ENCODE peak calls at places on chromosomes 6 and 20, in nine cellular contexts. U is foreskin melanocyte; G is iPS DF 6.9; I is pancreas; C is activated CD4-positive, alpha-beta T cell treated with anti-CD3 and anti-CD28 coated beads for 48 hours; M is CD8-positive, alpha-beta T cell; O is testis; S is effector CD4-positive, alpha-beta T cell; W is AG08396. R is an unnamed sample.

GRCh38 chr6:6105472-6106036 is 98.8 kb upstream of the NRN1 start:
- DNase-seq in G (peak), U (no peak), S (no peak), I (no peak), C (no peak), M (no peak), O (no peak), W (no peak), R (no peak)

GRCh38 chr6:157723376-157723775 is 99.7 kb upstream of the SNX9 start:
- DNase-seq in M (no peak), O (no peak), C (no peak), S (no peak), W (no peak), I (no peak), G (no peak), U (no peak), R (no peak)

GRCh38 chr6:142696123-142696522 is 248.9 kb downstream of the HIVEP2 start:
- DNase-seq in I (no peak), W (no peak), G (no peak), U (no peak), S (no peak), M (no peak), O (no peak), C (no peak), R (no peak)

GRCh38 chr6:163162007-163162873 is 252.3 kb upstream of the QKI start:
- DNase-seq in I (no peak), G (no peak), O (no peak), U (no peak), S (no peak), M (no peak), W (no peak), C (no peak), R (no peak)

GRCh38 chr20:52256465-52256864 is 64.9 kb upstream of the ZFP64 start:
- DNase-seq in C (no peak), U (no peak), S (no peak), I (no peak), O (no peak), M (no peak), W (no peak), G (no peak), R (no peak)

GRCh38 chr20:34842143-34842542 is 16.7 kb upstream of the NCOA6 start:
- DNase-seq in M (no peak), G (no peak), I (no peak), C (no peak), O (no peak), U (no peak), W (no peak), S (no peak), R (no peak)

GRCh38 chr20:32527447-32528055 is 57.6 kb downstream of the NOL4L start:
- DNase-seq in M (peak), S (no peak), W (no peak), U (no peak), I (no peak), G (no peak), O (no peak), C (peak), R (peak)

GRCh38 chr6:137224890-137225198 is 5.7 kb upstream of the IFNGR1 start:
- DNase-seq in S (no peak), C (no peak), I (no peak), U (no peak), O (no peak), W (no peak), G (no peak), M (no peak), R (no peak)

GRCh38 chr6:118712955-118713354 is 61.6 kb upstream of the CEP85L start:
- DNase-seq in C (no peak), S (no peak), M (no peak), O (no peak), W (no peak), U (peak), G (no peak), I (no peak), R (no peak)

GRCh38 chr6:25248100-25248499 is 31.1 kb upstream of the CARMIL1 start:
- DNase-seq in I (no peak), G (no peak), O (no peak), U (no peak), C (no peak), M (no peak), W (peak), S (no peak), R (no peak)

GRCh38 chr6:12875061-12875460 is 158.5 kb downstream of the PHACTR1 start:
- DNase-seq in W (no peak), U (peak), C (no peak), I (no peak), M (no peak), G (no peak), O (no peak), S (no peak), R (no peak)

GRCh38 chr6:102732908-102733307 is 1339.4 kb downstream of the GRIK2 start:
- DNase-seq in I (no peak), S (no peak), U (no peak), C (no peak), G (no peak), W (no peak), O (no peak), M (no peak), R (no peak)

GRCh38 chr6:125983246-125983945 is 2.9 kb upstream of the TRMT11 start:
- DNase-seq in U (no peak), W (peak), G (no peak), I (no peak), S (no peak), O (no peak), M (no peak), C (no peak), R (no peak)

GRCh38 chr6:45816674-45817297 is 198.9 kb downstream of the CLIC5 start:
- DNase-seq in W (no peak), C (no peak), I (no peak), O (no peak), M (no peak), S (no peak), U (no peak), G (no peak), R (no peak)

GRCh38 chr6:2021713-2022125 is 223.7 kb downstream of the GMDS start:
- DNase-seq in M (no peak), S (no peak), C (no peak), G (no peak), I (peak), W (peak), U (no peak), O (peak), R (peak)

GRCh38 chr6:130187335-130188206 is 35.2 kb downstream of the SAMD3 start:
- DNase-seq in C (no peak), O (no peak), M (no peak), S (no peak), G (no peak), U (no peak), W (no peak), I (no peak), R (no peak)

GRCh38 chr20:5919634-5920544 is 30.4 kb downstream of the TRMT6 start:
- DNase-seq in C (peak), M (no peak), S (no peak), W (no peak), G (no peak), O (no peak), I (no peak), U (no peak), R (no peak)

GRCh38 chr6:622462-622861 is 34.4 kb downstream of the HUS1B start:
- DNase-seq in C (no peak), S (no peak), M (no peak), W (no peak), I (no peak), G (no peak), U (no peak), O (no peak), R (no peak)

GRCh38 chr6:141552031-141552430 is 580.7 kb upstream of the GJE1 start:
- DNase-seq in I (no peak), U (no peak), O (no peak), S (no peak), W (no peak), C (no peak), G (no peak), M (no peak), R (no peak)

GRCh38 chr6:7053125-7053784 is 54.5 kb upstream of the RREB1 start:
- DNase-seq in U (no peak), G (no peak), M (no peak), S (no peak), W (no peak), C (no peak), I (no peak), O (no peak), R (no peak)

GRCh38 chr6:163750436-163751031 is 336.0 kb downstream of the QKI start:
- DNase-seq in S (no peak), G (no peak), U (no peak), O (no peak), W (no peak), I (no peak), M (no peak), C (peak), R (no peak)

R was measured in DND-41.